ENCODE peak calls at places on chromosomes 13 and 19, in eight cellular contexts. O is SK-N-SH, F is breast epithelium, T is GM23248, C is cardiac muscle cell, K is uterus, B is neural progenitor cell, H is lung. Q is an unnamed sample. For H3K36me3, the result is how much of the 10 kb centered on the place peaks cover.

GRCh38 chr13:41054212-41054877 is 7.0 kb upstream of the WBP4 start:
- DNase-seq in F (no peak), O (peak), T (peak), H (no peak), C (peak), K (peak), B (peak), Q (peak)

GRCh38 chr13:91946498-91947070 is 548.2 kb downstream of the GPC5 start:
- DNase-seq in T (peak), B (peak), C (peak), H (no peak), O (peak), K (no peak), F (no peak), Q (peak)

GRCh38 chr19:20558011-20558410 is 7.6 kb downstream of the ZNF737 start:
- DNase-seq in O (no peak), C (no peak), B (no peak), K (no peak), F (no peak), H (no peak), T (no peak), Q (peak)

GRCh38 chr13:23212621-23213020 is 31.8 kb downstream of the SGCG start:
- DNase-seq in H (no peak), F (no peak), O (no peak), K (no peak), T (no peak), C (peak), B (no peak), Q (peak)

GRCh38 chr19:3055741-3056453 is 6.4 kb downstream of the TLE5 start:
- DNase-seq in O (no peak), C (no peak), F (peak), K (peak), B (no peak), T (no peak), H (peak), Q (peak)

GRCh38 chr13:75101997-75102720 is 379.8 kb downstream of the TBC1D4 start:
- DNase-seq in H (no peak), F (no peak), C (peak), O (no peak), B (peak), K (no peak), T (peak), Q (peak)

GRCh38 chr13:103200118-103200885 is 134.1 kb upstream of the SLC10A2 start:
- DNase-seq in H (no peak), T (no peak), K (no peak), O (no peak), B (no peak), F (no peak), C (no peak), Q (no peak)

GRCh38 chr19:3516675-3517207 is 10.6 kb downstream of the FZR1 start:
- DNase-seq in T (no peak), H (no peak), B (no peak), K (no peak), C (no peak), O (peak), F (no peak), Q (no peak)

GRCh38 chr19:12365094-12365371 is 450 bp downstream of the ZNF442 start:
- DNase-seq in K (peak), B (no peak), H (no peak), C (no peak), F (no peak), O (peak), T (peak), Q (peak)

GRCh38 chr19:54248016-54248601 is 5.5 kb upstream of the LILRA6 start:
- DNase-seq in H (peak), F (no peak), T (peak), O (no peak), C (no peak), K (no peak), B (no peak), Q (no peak)

GRCh38 chr19:17128403-17128802 is 52.8 kb downstream of the MYO9B start:
- DNase-seq in K (no peak), T (no peak), B (no peak), C (no peak), O (no peak), F (no peak), H (no peak), Q (no peak)

GRCh38 chr19:46944918-46945628 is 74.6 kb upstream of the NPAS1 start:
- DNase-seq in F (no peak), O (peak), T (peak), C (peak), B (peak), K (peak), H (peak), Q (peak)

GRCh38 chr13:111115841-111116500 is 861 bp downstream of the ARHGEF7 start:
- DNase-seq in T (peak), O (peak), H (no peak), C (peak), K (peak), B (peak), F (no peak), Q (peak)

GRCh38 chr19:22332924-22333323 is 46.7 kb downstream of the ZNF729 start:
- DNase-seq in K (no peak), T (peak), O (no peak), B (no peak), H (no peak), F (no peak), C (no peak), Q (no peak)

GRCh38 chr13:72864142-72865035 is 82.5 kb downstream of the PIBF1 start:
- DNase-seq in T (peak), K (no peak), O (no peak), F (no peak), H (no peak), B (no peak), C (no peak), Q (no peak)

GRCh38 chr13:23760000-23760399 is 129.2 kb downstream of the MIPEP start:
- DNase-seq in T (no peak), K (no peak), H (no peak), F (no peak), C (no peak), O (no peak), B (no peak), Q (no peak)

GRCh38 chr13:35475131-35475959 is 1.1 kb downstream of the MAB21L1 start:
- DNase-seq in K (no peak), B (peak), F (no peak), O (peak), C (peak), T (peak), H (no peak), Q (peak)

GRCh38 chr13:29497137-29497654 is 98.3 kb downstream of the SLC7A1 start:
- DNase-seq in H (no peak), C (peak), B (peak), T (no peak), F (no peak), O (no peak), K (no peak), Q (no peak)

GRCh38 chr13:25588336-25589060 is 216.7 kb downstream of the ATP8A2 start:
- DNase-seq in B (no peak), H (no peak), F (no peak), O (no peak), C (no peak), K (no peak), T (no peak), Q (peak)

GRCh38 chr13:99501135-99501951 is at the start of gene TM9SF2:
- DNase-seq in T (peak), B (peak), H (peak), K (peak), C (peak), F (peak), O (peak), Q (peak)

GRCh38 chr13:73835138-73835721 is 299.0 kb downstream of the KLF12 start:
- DNase-seq in O (peak), K (no peak), F (no peak), C (peak), H (no peak), B (peak), T (peak), Q (peak)

GRCh38 chr19:49827034-49827433 is 8.9 kb downstream of the MED25 start:
- DNase-seq in K (no peak), B (no peak), C (no peak), O (no peak), F (no peak), H (no peak), T (no peak), Q (no peak)

GRCh38 chr19:850221-850978 is 1.7 kb upstream of the ELANE start:
- DNase-seq in C (peak), T (peak), O (peak), H (peak), F (peak), K (peak), B (peak), Q (peak)

GRCh38 chr19:5470264-5470671 is 15.1 kb downstream of the ZNRF4 start:
- DNase-seq in F (no peak), B (no peak), C (no peak), H (no peak), O (no peak), K (no peak), T (no peak), Q (no peak)

GRCh38 chr19:43658001-43658400 is 12.0 kb downstream of the PLAUR start:
- DNase-seq in T (no peak), B (no peak), F (no peak), O (no peak), K (no peak), C (no peak), H (no peak), Q (no peak)

GRCh38 chr19:364496-365287 is 20.1 kb upstream of the MIER2 start:
- DNase-seq in T (no peak), O (no peak), K (no peak), F (no peak), B (no peak), H (no peak), C (no peak), Q (no peak)

GRCh38 chr19:53308339-53308811 is 25.2 kb upstream of the ZNF845 start:
- DNase-seq in C (peak), K (no peak), T (peak), H (no peak), F (no peak), B (peak), O (peak), Q (peak)

GRCh38 chr13:44764334-44764733 is 188.2 kb upstream of the TSC22D1 start:
- DNase-seq in C (no peak), B (peak), T (no peak), K (no peak), O (no peak), F (no peak), H (no peak), Q (peak)

GRCh38 chr13:27953671-27954405 is 15.3 kb downstream of the CDX2 start:
- DNase-seq in H (peak), C (peak), O (peak), B (peak), T (peak), F (no peak), K (peak), Q (peak)

GRCh38 chr13:80400834-80401450 is 60.0 kb upstream of the SPRY2 start:
- DNase-seq in C (no peak), K (no peak), O (no peak), F (no peak), H (no peak), B (no peak), T (no peak), Q (no peak)

GRCh38 chr13:50326746-50327145 is 311.5 kb downstream of the KCNRG start:
- DNase-seq in H (no peak), C (no peak), K (no peak), O (no peak), B (no peak), F (no peak), T (peak), Q (no peak)

GRCh38 chr13:49669735-49670309 is 21.5 kb downstream of the EBPL start:
- DNase-seq in F (no peak), K (peak), C (peak), O (peak), B (peak), T (peak), H (peak), Q (peak)

GRCh38 chr19:45739498-45740439 is 6.5 kb downstream of the MEIOSIN start:
- DNase-seq in T (no peak), C (no peak), B (no peak), O (no peak), K (no peak), H (no peak), F (no peak), Q (no peak)

DNA sequence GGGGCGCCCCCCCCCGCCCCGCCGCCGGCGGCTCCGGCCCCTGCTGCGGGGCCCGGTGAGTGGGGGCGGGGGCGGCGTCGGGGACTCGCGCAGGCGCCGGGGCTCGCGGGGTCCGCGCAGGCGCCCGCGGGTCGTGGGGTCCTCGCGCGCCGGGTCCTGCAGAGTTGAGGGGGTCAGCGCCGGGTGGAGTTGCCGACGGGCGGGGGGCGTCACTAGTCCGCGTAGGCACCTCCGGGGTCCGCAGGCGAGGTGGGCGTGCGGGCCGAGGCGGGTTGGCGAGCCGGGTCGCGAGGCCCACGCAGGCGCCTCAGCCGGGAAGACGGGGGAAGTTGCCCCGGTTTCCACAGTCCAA is 365 bp downstream of the PPP6R1 start:
- DNase-seq in F (no peak), B (peak), C (peak), O (peak), T (peak), H (no peak), K (no peak), Q (no peak)
- H3K36me3 ChIP-seq in F (under half), B (under half), C (under half), O (under half), T (under half), H (under half), K (under half), Q (under half)

GRCh38 chr19:32676895-32677359 is 1.3 kb downstream of the RGS9BP start:
- DNase-seq in H (no peak), F (no peak), T (no peak), C (no peak), B (peak), K (no peak), O (no peak), Q (no peak)

GRCh38 chr19:32675720-32676185 is at the start of gene RGS9BP:
- DNase-seq in H (peak), C (peak), F (peak), O (peak), K (peak), B (peak), T (peak), Q (peak)

GRCh38 chr19:32674959-32675719 is at the start of gene ANKRD27:
- DNase-seq in O (peak), H (peak), T (peak), K (peak), B (peak), F (peak), C (peak), Q (peak)

GRCh38 chr19:32677657-32678056 is 2.0 kb downstream of the RGS9BP start:
- DNase-seq in F (no peak), O (no peak), H (no peak), T (no peak), C (peak), K (no peak), B (peak), Q (peak)

DNA sequence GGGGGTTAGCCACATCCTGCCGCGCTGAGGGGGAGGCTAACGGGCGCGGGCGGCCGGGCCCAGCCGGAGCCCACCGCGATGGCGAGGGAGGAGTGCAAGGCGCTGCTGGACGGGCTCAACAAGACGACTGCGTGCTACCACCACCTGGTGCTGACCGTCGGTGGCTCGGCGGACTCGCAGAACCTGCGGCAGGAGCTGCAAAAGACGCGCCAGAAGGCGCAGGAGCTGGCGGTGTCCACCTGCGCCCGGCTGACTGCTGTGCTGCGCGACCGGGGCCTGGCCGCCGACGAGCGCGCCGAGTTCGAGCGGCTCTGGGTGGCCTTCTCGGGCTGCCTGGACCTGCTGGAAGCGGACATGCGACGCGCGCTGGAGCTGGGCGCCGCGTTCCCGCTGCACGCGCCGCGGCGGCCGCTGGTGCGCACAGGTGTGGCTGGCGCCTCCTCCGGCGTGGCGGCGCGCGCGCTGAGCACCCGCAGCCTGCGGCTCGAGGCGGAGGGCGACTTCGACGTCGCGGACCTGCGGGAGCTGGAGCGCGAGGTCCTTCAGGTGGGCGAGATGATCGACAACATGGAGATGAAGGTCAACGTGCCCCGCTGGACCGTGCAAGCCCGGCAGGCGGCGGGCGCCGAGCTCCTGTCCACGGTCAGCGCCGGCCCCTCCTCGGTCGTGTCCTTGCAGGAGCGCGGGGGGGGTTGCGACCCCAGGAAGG is 692 bp downstream of the RGS9BP start:
- DNase-seq in T (peak), C (peak), H (no peak), K (no peak), O (peak), F (no peak), B (peak), Q (peak)
- H3K36me3 ChIP-seq in T (under half), C (under half), H (under half), K (under half), O (under half), F (under half), B (under half), Q (under half)

GRCh38 chr19:41297628-41298326 is 12.2 kb upstream of the CCDC97 start:
- DNase-seq in O (no peak), C (no peak), T (peak), B (no peak), F (no peak), K (no peak), H (no peak), Q (no peak)
- H3K36me3 ChIP-seq in O (half or more), C (under half), T (half or more), B (under half), F (under half), K (under half), H (half or more), Q (half or more)

GRCh38 chr19:52112624-52113023 is 17.1 kb upstream of the ZNF841 start:
- DNase-seq in O (no peak), C (no peak), H (no peak), K (no peak), B (no peak), T (no peak), F (no peak), Q (no peak)

GRCh38 chr19:52114691-52115090 is 19.1 kb upstream of the ZNF841 start:
- DNase-seq in C (no peak), O (no peak), F (no peak), T (no peak), H (no peak), B (no peak), K (no peak), Q (no peak)

GRCh38 chr19:52110780-52111179 is 15.2 kb upstream of the ZNF841 start:
- DNase-seq in T (no peak), B (no peak), K (no peak), O (no peak), H (no peak), F (no peak), C (no peak), Q (no peak)

GRCh38 chr19:52120286-52120685 is 19.5 kb downstream of the ZNF616 start:
- DNase-seq in H (no peak), C (no peak), T (no peak), B (no peak), O (no peak), F (no peak), K (no peak), Q (no peak)

GRCh38 chr19:52115526-52116053 is 20.0 kb upstream of the ZNF841 start:
- DNase-seq in C (no peak), B (no peak), F (no peak), H (no peak), K (no peak), O (no peak), T (no peak), Q (no peak)
- H3K36me3 ChIP-seq in C (under half), B (half or more), F (under half), H (under half), K (under half), O (under half), T (half or more), Q (half or more)

DNA sequence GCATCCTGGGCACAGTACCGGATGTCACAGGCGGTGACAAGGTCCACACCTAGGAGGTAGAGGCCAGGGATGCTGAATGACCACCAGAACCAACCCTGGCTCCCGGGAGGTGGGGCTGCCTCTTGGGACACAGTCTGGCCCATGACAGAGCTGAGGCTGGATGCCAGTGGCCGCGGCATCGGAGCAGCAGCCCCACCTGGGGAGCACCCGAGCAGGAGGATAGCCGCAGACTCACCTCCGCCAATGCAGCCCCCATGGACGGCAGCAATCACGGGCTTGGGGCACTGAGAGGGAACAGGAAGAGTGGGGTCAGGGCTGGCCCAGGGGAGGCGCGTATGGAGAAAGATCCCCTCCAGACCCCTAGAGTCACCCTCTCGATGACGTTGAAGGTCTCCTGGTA is 4.3 kb upstream of the LGALS4 start:
- DNase-seq in F (no peak), C (no peak), T (no peak), K (no peak), H (no peak), B (no peak), O (no peak), Q (no peak)
- H3K36me3 ChIP-seq in F (under half), C (under half), T (under half), K (under half), H (under half), B (under half), O (under half), Q (under half)

GRCh38 chr19:36086326-36086725 is 24.6 kb upstream of the OVOL3 start:
- DNase-seq in K (no peak), F (no peak), C (no peak), B (no peak), O (no peak), T (no peak), H (no peak), Q (no peak)
- H3K36me3 ChIP-seq in K (under half), F (under half), C (under half), B (under half), O (under half), T (under half), H (under half), Q (under half)

GRCh38 chr13:98435356-98435755 is 141.6 kb downstream of the STK24 start:
- DNase-seq in H (no peak), F (no peak), C (no peak), T (no peak), O (no peak), K (no peak), B (no peak), Q (no peak)

GRCh38 chr13:98434060-98434459 is 142.8 kb downstream of the STK24 start:
- DNase-seq in O (no peak), B (no peak), T (no peak), H (no peak), K (no peak), C (no peak), F (no peak), Q (no peak)

GRCh38 chr13:98433654-98434053 is 143.3 kb downstream of the STK24 start:
- DNase-seq in O (no peak), T (no peak), B (no peak), H (no peak), C (no peak), K (no peak), F (no peak), Q (no peak)

GRCh38 chr13:98438246-98439135 is 138.4 kb downstream of the STK24 start:
- DNase-seq in O (no peak), H (no peak), B (no peak), F (no peak), K (no peak), C (no peak), T (no peak), Q (no peak)

GRCh38 chr13:98436379-98436909 is 140.5 kb downstream of the STK24 start:
- DNase-seq in T (no peak), F (no peak), O (no peak), K (no peak), B (no peak), H (no peak), C (no peak), Q (peak)
- H3K36me3 ChIP-seq in T (under half), F (under half), O (under half), K (under half), B (under half), H (under half), C (under half), Q (under half)

GRCh38 chr13:46817081-46817480 is 20.1 kb upstream of the ESD start:
- DNase-seq in O (no peak), K (no peak), T (peak), B (peak), H (no peak), F (no peak), C (no peak), Q (peak)

GRCh38 chr13:46812398-46812797 is 15.4 kb upstream of the ESD start:
- DNase-seq in T (peak), H (no peak), B (no peak), C (no peak), F (no peak), O (no peak), K (no peak), Q (no peak)

GRCh38 chr13:46817838-46818476 is 21.0 kb upstream of the ESD start:
- DNase-seq in H (no peak), F (no peak), K (no peak), T (no peak), C (no peak), B (no peak), O (no peak), Q (no peak)
- H3K36me3 ChIP-seq in H (under half), F (under half), K (under half), T (under half), C (under half), B (under half), O (under half), Q (under half)

GRCh38 chr13:48393698-48394085 is 19.2 kb downstream of the LPAR6 start:
- DNase-seq in T (no peak), O (no peak), H (no peak), C (no peak), B (no peak), K (no peak), F (no peak), Q (no peak)
- H3K36me3 ChIP-seq in T (under half), O (under half), H (under half), C (under half), B (under half), K (under half), F (under half), Q (under half)

GRCh38 chr19:56159009-56159501 is 16.8 kb upstream of the GALP start:
- DNase-seq in H (no peak), C (no peak), F (no peak), K (no peak), O (no peak), T (no peak), B (no peak), Q (no peak)
- H3K36me3 ChIP-seq in H (under half), C (under half), F (under half), K (under half), O (under half), T (under half), B (under half), Q (under half)